ENCODE peak calls at places on chromosomes 1 and 21, in eight cellular contexts. One of them, this sample, is unnamed.
A peak's percentile ranks its signal among the peaks of the same experiment; 100 is the strongest.

GRCh38 chr21:27134513-27134912 is 167.6 kb upstream of the ADAMTS5 start:
- DNase-seq in Right ventricle myocardium superior: no peak
- DNase-seq in hypothalamus: no peak
- DNase-seq in central memory CD8-positive, alpha-beta T cell: no peak
- DNase-seq in left ventricle myocardium inferior: no peak
- DNase-seq in NCI-H345: no peak
- DNase-seq in EH: no peak
- DNase-seq in anterior cingulate cortex: no peak
- DNase-seq in this sample: no peak

GRCh38 chr1:153697191-153697872 is 18.8 kb downstream of the NPR1 start:
- DNase-seq in central memory CD8-positive, alpha-beta T cell: no peak
- DNase-seq in EH: no peak
- DNase-seq in hypothalamus: no peak
- DNase-seq in left ventricle myocardium inferior: peak; percentile 31
- DNase-seq in anterior cingulate cortex: no peak
- DNase-seq in Right ventricle myocardium superior: peak; percentile 68
- DNase-seq in NCI-H345: no peak
- DNase-seq in this sample: no peak

GRCh38 chr1:85617582-85618237 is 37.1 kb downstream of the CCN1 start:
- DNase-seq in hypothalamus: no peak
- DNase-seq in left ventricle myocardium inferior: no peak
- DNase-seq in anterior cingulate cortex: no peak
- DNase-seq in Right ventricle myocardium superior: no peak
- DNase-seq in NCI-H345: peak; percentile 17
- DNase-seq in EH: peak; percentile 77
- DNase-seq in central memory CD8-positive, alpha-beta T cell: no peak
- DNase-seq in this sample: no peak

GRCh38 chr1:85577421-85578320 is 2.9 kb upstream of the CCN1 start:
- DNase-seq in central memory CD8-positive, alpha-beta T cell: no peak
- DNase-seq in Right ventricle myocardium superior: peak; percentile 45
- DNase-seq in EH: no peak
- DNase-seq in NCI-H345: no peak
- DNase-seq in hypothalamus: peak; percentile 19
- DNase-seq in left ventricle myocardium inferior: peak; percentile 39
- DNase-seq in anterior cingulate cortex: no peak
- DNase-seq in this sample: no peak

GRCh38 chr1:113538225-113538624 is 147.9 kb downstream of the MAGI3 start:
- DNase-seq in left ventricle myocardium inferior: no peak
- DNase-seq in hypothalamus: no peak
- DNase-seq in anterior cingulate cortex: no peak
- DNase-seq in Right ventricle myocardium superior: no peak
- DNase-seq in NCI-H345: no peak
- DNase-seq in EH: peak; percentile 69
- DNase-seq in central memory CD8-positive, alpha-beta T cell: no peak
- DNase-seq in this sample: no peak

GRCh38 chr1:159927887-159928431 is 2.7 kb upstream of the TAGLN2 start:
- DNase-seq in Right ventricle myocardium superior: no peak
- DNase-seq in anterior cingulate cortex: no peak
- DNase-seq in left ventricle myocardium inferior: no peak
- DNase-seq in hypothalamus: no peak
- DNase-seq in NCI-H345: no peak
- DNase-seq in EH: no peak
- DNase-seq in central memory CD8-positive, alpha-beta T cell: no peak
- DNase-seq in this sample: no peak

GRCh38 chr1:108590947-108591346 is 31.0 kb downstream of the EEIG2 start:
- DNase-seq in anterior cingulate cortex: no peak
- DNase-seq in left ventricle myocardium inferior: no peak
- DNase-seq in Right ventricle myocardium superior: no peak
- DNase-seq in central memory CD8-positive, alpha-beta T cell: peak; percentile 29
- DNase-seq in EH: peak; percentile 94
- DNase-seq in hypothalamus: no peak
- DNase-seq in NCI-H345: no peak
- DNase-seq in this sample: peak; percentile 85

GRCh38 chr1:195754874-195755273 is 853.4 kb downstream of the KCNT2 start:
- DNase-seq in Right ventricle myocardium superior: no peak
- DNase-seq in hypothalamus: no peak
- DNase-seq in central memory CD8-positive, alpha-beta T cell: no peak
- DNase-seq in NCI-H345: no peak
- DNase-seq in EH: peak; percentile 27
- DNase-seq in anterior cingulate cortex: no peak
- DNase-seq in left ventricle myocardium inferior: no peak
- DNase-seq in this sample: peak; percentile 10

GRCh38 chr1:5404412-5405203 is 587.6 kb downstream of the NPHP4 start:
- DNase-seq in left ventricle myocardium inferior: no peak
- DNase-seq in Right ventricle myocardium superior: no peak
- DNase-seq in hypothalamus: no peak
- DNase-seq in anterior cingulate cortex: no peak
- DNase-seq in EH: no peak
- DNase-seq in central memory CD8-positive, alpha-beta T cell: no peak
- DNase-seq in NCI-H345: no peak
- DNase-seq in this sample: no peak

GRCh38 chr1:93324486-93325464 is 20.9 kb upstream of the DR1 start:
- DNase-seq in Right ventricle myocardium superior: no peak
- DNase-seq in central memory CD8-positive, alpha-beta T cell: no peak
- DNase-seq in NCI-H345: no peak
- DNase-seq in left ventricle myocardium inferior: no peak
- DNase-seq in anterior cingulate cortex: no peak
- DNase-seq in EH: peak; percentile 86
- DNase-seq in hypothalamus: no peak
- DNase-seq in this sample: no peak

GRCh38 chr1:28926629-28927441 is 12.5 kb downstream of the EPB41 start:
- DNase-seq in hypothalamus: no peak
- DNase-seq in central memory CD8-positive, alpha-beta T cell: peak; percentile 60
- DNase-seq in NCI-H345: peak; percentile 65
- DNase-seq in EH: peak; percentile 9
- DNase-seq in left ventricle myocardium inferior: no peak
- DNase-seq in anterior cingulate cortex: no peak
- DNase-seq in Right ventricle myocardium superior: no peak
- DNase-seq in this sample: no peak

GRCh38 chr1:38454236-38454635 is 405.3 kb downstream of the RRAGC start:
- DNase-seq in anterior cingulate cortex: no peak
- DNase-seq in hypothalamus: no peak
- DNase-seq in left ventricle myocardium inferior: no peak
- DNase-seq in EH: peak; percentile 2
- DNase-seq in Right ventricle myocardium superior: no peak
- DNase-seq in NCI-H345: no peak
- DNase-seq in central memory CD8-positive, alpha-beta T cell: no peak
- DNase-seq in this sample: no peak

GRCh38 chr1:184160236-184160635 is 108.7 kb downstream of the TSEN15 start:
- DNase-seq in central memory CD8-positive, alpha-beta T cell: no peak
- DNase-seq in left ventricle myocardium inferior: no peak
- DNase-seq in hypothalamus: no peak
- DNase-seq in NCI-H345: no peak
- DNase-seq in anterior cingulate cortex: no peak
- DNase-seq in Right ventricle myocardium superior: no peak
- DNase-seq in EH: peak; percentile 96
- DNase-seq in this sample: peak; percentile 80

GRCh38 chr21:16983425-16983824 is 529.4 kb upstream of the CXADR start:
- DNase-seq in hypothalamus: no peak
- DNase-seq in Right ventricle myocardium superior: no peak
- DNase-seq in EH: no peak
- DNase-seq in central memory CD8-positive, alpha-beta T cell: no peak
- DNase-seq in anterior cingulate cortex: no peak
- DNase-seq in NCI-H345: no peak
- DNase-seq in left ventricle myocardium inferior: no peak
- DNase-seq in this sample: no peak

GRCh38 chr1:15189692-15190321 is 36.3 kb downstream of the TMEM51 start:
- DNase-seq in EH: peak; percentile 23
- DNase-seq in central memory CD8-positive, alpha-beta T cell: no peak
- DNase-seq in hypothalamus: no peak
- DNase-seq in NCI-H345: no peak
- DNase-seq in Right ventricle myocardium superior: no peak
- DNase-seq in left ventricle myocardium inferior: no peak
- DNase-seq in anterior cingulate cortex: no peak
- DNase-seq in this sample: no peak

GRCh38 chr21:38811257-38811656 is 5.5 kb downstream of the ETS2 start:
- DNase-seq in central memory CD8-positive, alpha-beta T cell: no peak
- DNase-seq in anterior cingulate cortex: no peak
- DNase-seq in EH: peak; percentile 88
- DNase-seq in left ventricle myocardium inferior: no peak
- DNase-seq in NCI-H345: no peak
- DNase-seq in hypothalamus: no peak
- DNase-seq in Right ventricle myocardium superior: no peak
- DNase-seq in this sample: no peak

GRCh38 chr1:167654975-167655575 is 25.0 kb downstream of the RCSD1 start:
- DNase-seq in hypothalamus: no peak
- DNase-seq in central memory CD8-positive, alpha-beta T cell: no peak
- DNase-seq in NCI-H345: no peak
- DNase-seq in left ventricle myocardium inferior: peak; percentile 41
- DNase-seq in Right ventricle myocardium superior: no peak
- DNase-seq in EH: no peak
- DNase-seq in anterior cingulate cortex: no peak
- DNase-seq in this sample: no peak

GRCh38 chr1:10693497-10694273 is 102.8 kb downstream of the CASZ1 start:
- DNase-seq in Right ventricle myocardium superior: no peak
- DNase-seq in anterior cingulate cortex: no peak
- DNase-seq in hypothalamus: no peak
- DNase-seq in left ventricle myocardium inferior: no peak
- DNase-seq in central memory CD8-positive, alpha-beta T cell: peak; percentile 22
- DNase-seq in EH: peak; percentile 40
- DNase-seq in NCI-H345: peak; percentile 56
- DNase-seq in this sample: no peak

GRCh38 chr1:11023201-11023600 is 10.7 kb downstream of the TARDBP start:
- DNase-seq in left ventricle myocardium inferior: no peak
- DNase-seq in anterior cingulate cortex: no peak
- DNase-seq in EH: no peak
- DNase-seq in hypothalamus: no peak
- DNase-seq in NCI-H345: no peak
- DNase-seq in central memory CD8-positive, alpha-beta T cell: no peak
- DNase-seq in Right ventricle myocardium superior: no peak
- DNase-seq in this sample: no peak

GRCh38 chr1:54985556-54985955 is 5.1 kb downstream of the TMEM61 start:
- DNase-seq in central memory CD8-positive, alpha-beta T cell: no peak
- DNase-seq in hypothalamus: no peak
- DNase-seq in anterior cingulate cortex: no peak
- DNase-seq in NCI-H345: no peak
- DNase-seq in Right ventricle myocardium superior: no peak
- DNase-seq in left ventricle myocardium inferior: no peak
- DNase-seq in EH: no peak
- DNase-seq in this sample: no peak

GRCh38 chr1:222824641-222825040 is 9.8 kb downstream of the DISP1 start:
- DNase-seq in NCI-H345: no peak
- DNase-seq in anterior cingulate cortex: no peak
- DNase-seq in Right ventricle myocardium superior: no peak
- DNase-seq in central memory CD8-positive, alpha-beta T cell: no peak
- DNase-seq in EH: peak; percentile 31
- DNase-seq in left ventricle myocardium inferior: no peak
- DNase-seq in hypothalamus: no peak
- DNase-seq in this sample: no peak

GRCh38 chr1:217554849-217555248 is 76.0 kb downstream of the GPATCH2 start:
- DNase-seq in left ventricle myocardium inferior: no peak
- DNase-seq in anterior cingulate cortex: no peak
- DNase-seq in EH: no peak
- DNase-seq in Right ventricle myocardium superior: no peak
- DNase-seq in NCI-H345: no peak
- DNase-seq in hypothalamus: no peak
- DNase-seq in central memory CD8-positive, alpha-beta T cell: no peak
- DNase-seq in this sample: no peak

GRCh38 chr1:9881838-9882249 is 28.2 kb downstream of the CTNNBIP1 start:
- DNase-seq in Right ventricle myocardium superior: no peak
- DNase-seq in NCI-H345: no peak
- DNase-seq in hypothalamus: no peak
- DNase-seq in left ventricle myocardium inferior: no peak
- DNase-seq in central memory CD8-positive, alpha-beta T cell: no peak
- DNase-seq in EH: peak; percentile 78
- DNase-seq in anterior cingulate cortex: no peak
- DNase-seq in this sample: peak; percentile 36

GRCh38 chr1:195516036-195516435 is 1092.2 kb downstream of the KCNT2 start:
- DNase-seq in NCI-H345: no peak
- DNase-seq in central memory CD8-positive, alpha-beta T cell: no peak
- DNase-seq in Right ventricle myocardium superior: no peak
- DNase-seq in EH: no peak
- DNase-seq in anterior cingulate cortex: no peak
- DNase-seq in hypothalamus: no peak
- DNase-seq in left ventricle myocardium inferior: no peak
- DNase-seq in this sample: no peak

GRCh38 chr1:156900019-156900718 is 6.7 kb downstream of the PEAR1 start:
- DNase-seq in central memory CD8-positive, alpha-beta T cell: no peak
- DNase-seq in left ventricle myocardium inferior: no peak
- DNase-seq in anterior cingulate cortex: no peak
- DNase-seq in Right ventricle myocardium superior: no peak
- DNase-seq in hypothalamus: no peak
- DNase-seq in EH: peak; percentile 66
- DNase-seq in NCI-H345: no peak
- DNase-seq in this sample: no peak

GRCh38 chr1:36256558-36257374 is 32.5 kb downstream of the THRAP3 start:
- DNase-seq in EH: no peak
- DNase-seq in central memory CD8-positive, alpha-beta T cell: no peak
- DNase-seq in NCI-H345: no peak
- DNase-seq in hypothalamus: no peak
- DNase-seq in left ventricle myocardium inferior: no peak
- DNase-seq in Right ventricle myocardium superior: no peak
- DNase-seq in anterior cingulate cortex: no peak
- DNase-seq in this sample: no peak

GRCh38 chr1:174556392-174556791 is 108.6 kb downstream of the GPR52 start:
- DNase-seq in NCI-H345: no peak
- DNase-seq in central memory CD8-positive, alpha-beta T cell: no peak
- DNase-seq in hypothalamus: no peak
- DNase-seq in anterior cingulate cortex: no peak
- DNase-seq in Right ventricle myocardium superior: no peak
- DNase-seq in left ventricle myocardium inferior: no peak
- DNase-seq in EH: peak; percentile 1
- DNase-seq in this sample: no peak

GRCh38 chr1:89277725-89278124 is 5.1 kb upstream of the GBP5 start:
- DNase-seq in Right ventricle myocardium superior: no peak
- DNase-seq in central memory CD8-positive, alpha-beta T cell: no peak
- DNase-seq in hypothalamus: no peak
- DNase-seq in left ventricle myocardium inferior: no peak
- DNase-seq in EH: no peak
- DNase-seq in anterior cingulate cortex: no peak
- DNase-seq in NCI-H345: no peak
- DNase-seq in this sample: no peak

GRCh38 chr1:113072141-113072756 is 749 bp upstream of the LRIG2 start:
- DNase-seq in hypothalamus: no peak
- DNase-seq in EH: no peak
- DNase-seq in Right ventricle myocardium superior: no peak
- DNase-seq in anterior cingulate cortex: no peak
- DNase-seq in central memory CD8-positive, alpha-beta T cell: no peak
- DNase-seq in NCI-H345: no peak
- DNase-seq in left ventricle myocardium inferior: no peak
- DNase-seq in this sample: no peak

GRCh38 chr1:80919426-80919825 is 881.3 kb upstream of the ADGRL2 start:
- DNase-seq in Right ventricle myocardium superior: no peak
- DNase-seq in central memory CD8-positive, alpha-beta T cell: no peak
- DNase-seq in NCI-H345: no peak
- DNase-seq in anterior cingulate cortex: no peak
- DNase-seq in EH: no peak
- DNase-seq in hypothalamus: no peak
- DNase-seq in left ventricle myocardium inferior: no peak
- DNase-seq in this sample: no peak

GRCh38 chr1:14894811-14895524 is 258.6 kb upstream of the TMEM51 start:
- DNase-seq in EH: peak; percentile 11
- DNase-seq in anterior cingulate cortex: peak; percentile 55
- DNase-seq in NCI-H345: no peak
- DNase-seq in central memory CD8-positive, alpha-beta T cell: no peak
- DNase-seq in hypothalamus: no peak
- DNase-seq in Right ventricle myocardium superior: no peak
- DNase-seq in left ventricle myocardium inferior: no peak
- DNase-seq in this sample: no peak

GRCh38 chr1:91791103-91791502 is 94.8 kb downstream of the TGFBR3 start:
- DNase-seq in central memory CD8-positive, alpha-beta T cell: no peak
- DNase-seq in Right ventricle myocardium superior: no peak
- DNase-seq in left ventricle myocardium inferior: no peak
- DNase-seq in hypothalamus: no peak
- DNase-seq in NCI-H345: peak; percentile 67
- DNase-seq in EH: no peak
- DNase-seq in anterior cingulate cortex: no peak
- DNase-seq in this sample: no peak

GRCh38 chr1:245538671-245539070 is 383.9 kb downstream of the KIF26B start:
- DNase-seq in left ventricle myocardium inferior: no peak
- DNase-seq in EH: peak; percentile 3
- DNase-seq in anterior cingulate cortex: no peak
- DNase-seq in hypothalamus: no peak
- DNase-seq in Right ventricle myocardium superior: no peak
- DNase-seq in central memory CD8-positive, alpha-beta T cell: no peak
- DNase-seq in NCI-H345: no peak
- DNase-seq in this sample: no peak